ENCODE peak calls at places on chromosomes 3 and 15, in seven cellular contexts. J, X, B, C, G, E and K are unnamed samples.

GRCh38 chr15:64507293-64507802 is 47.0 kb downstream of the ZNF609 start:
- DNase-seq in C (peak), E (peak), J (no peak), X (peak), B (peak), G (no peak), K (peak)

GRCh38 chr3:136621628-136622027 is 130.6 kb downstream of the STAG1 start:
- DNase-seq in C (no peak), E (no peak), X (peak), B (no peak), G (no peak), J (no peak), K (peak)

GRCh38 chr3:156587767-156588069 is 32.8 kb upstream of the SSR3 start:
- DNase-seq in G (no peak), B (no peak), X (no peak), C (no peak), J (no peak), E (no peak), K (no peak)

GRCh38 chr3:157134620-157135191 is 25.2 kb downstream of the CCNL1 start:
- DNase-seq in B (no peak), C (no peak), J (no peak), E (peak), X (peak), G (no peak), K (no peak)

GRCh38 chr15:96181873-96182301 is 148.6 kb upstream of the NR2F2 start:
- DNase-seq in B (peak), E (peak), X (peak), G (no peak), J (no peak), C (no peak), K (peak)

GRCh38 chr3:134294302-134294925 is 43.8 kb upstream of the RYK start:
- DNase-seq in B (no peak), G (no peak), C (no peak), X (no peak), E (no peak), J (no peak), K (no peak)

GRCh38 chr3:30269751-30270445 is 336.5 kb upstream of the TGFBR2 start:
- DNase-seq in G (no peak), X (no peak), J (no peak), C (no peak), B (no peak), E (no peak), K (no peak)

GRCh38 chr15:80779658-80780415 is 667 bp downstream of the CEMIP start:
- DNase-seq in X (no peak), E (no peak), B (peak), J (peak), C (peak), G (no peak), K (peak)

GRCh38 chr15:34514251-34514760 is 69.1 kb downstream of the GOLGA8B start:
- DNase-seq in G (peak), X (peak), E (no peak), C (peak), J (peak), B (peak), K (peak)

GRCh38 chr15:76439542-76439941 is 103.0 kb downstream of the ISL2 start:
- DNase-seq in B (no peak), C (no peak), X (no peak), J (peak), G (peak), E (no peak), K (no peak)

GRCh38 chr15:72173401-72173800 is 24.2 kb downstream of the GRAMD2A start:
- DNase-seq in X (no peak), E (no peak), J (no peak), G (no peak), B (no peak), C (no peak), K (no peak)

GRCh38 chr3:13890377-13891016 is 10.6 kb upstream of the WNT7A start:
- DNase-seq in X (no peak), B (no peak), E (no peak), C (no peak), G (no peak), J (no peak), K (no peak)

GRCh38 chr3:72185549-72186484 is 400.9 kb upstream of the PROK2 start:
- DNase-seq in B (no peak), G (no peak), J (no peak), E (peak), C (no peak), X (peak), K (peak)

GRCh38 chr3:185940951-185941350 is 3.1 kb upstream of the TRA2B start:
- DNase-seq in G (no peak), C (no peak), X (no peak), J (no peak), B (no peak), E (no peak), K (no peak)

GRCh38 chr3:11556234-11556633 is 87.5 kb downstream of the VGLL4 start:
- DNase-seq in C (no peak), B (no peak), E (no peak), G (no peak), X (no peak), J (no peak), K (no peak)

GRCh38 chr15:49242820-49243219 is 72.8 kb downstream of the GALK2 start:
- DNase-seq in C (peak), B (no peak), X (peak), J (peak), G (no peak), E (no peak), K (peak)

GRCh38 chr15:35986072-35986666 is 440.2 kb upstream of the DPH6 start:
- DNase-seq in X (no peak), C (no peak), G (no peak), J (no peak), B (no peak), E (no peak), K (peak)

GRCh38 chr3:140270329-140270728 is 335.3 kb downstream of the CLSTN2 start:
- DNase-seq in C (no peak), B (no peak), G (no peak), E (no peak), J (no peak), X (no peak), K (no peak)

GRCh38 chr3:152021951-152022461 is 148.6 kb downstream of the SUCNR1 start:
- DNase-seq in E (no peak), C (no peak), G (no peak), X (peak), B (peak), J (no peak), K (no peak)

GRCh38 chr3:31043184-31043819 is 148.8 kb upstream of the GADL1 start:
- DNase-seq in G (no peak), E (no peak), C (no peak), X (peak), B (peak), J (no peak), K (peak)

GRCh38 chr3:38204599-38205471 is 39.5 kb downstream of the OXSR1 start:
- DNase-seq in E (no peak), G (no peak), B (no peak), C (no peak), J (no peak), X (no peak), K (no peak)

GRCh38 chr15:90037510-90037860 is 36.4 kb downstream of the ZNF710 start:
- DNase-seq in G (no peak), C (no peak), E (no peak), B (no peak), J (no peak), X (peak), K (peak)

GRCh38 chr15:74829500-74829899 is 3.1 kb downstream of the CPLX3 start:
- DNase-seq in X (peak), E (no peak), C (no peak), J (no peak), G (no peak), B (no peak), K (no peak)

GRCh38 chr15:75502360-75502759 is 50.9 kb upstream of the SIN3A start:
- DNase-seq in G (no peak), J (no peak), C (no peak), B (no peak), X (no peak), E (no peak), K (no peak)

GRCh38 chr15:63502843-63503738 is 1.3 kb upstream of the USP3 start:
- DNase-seq in C (peak), X (peak), B (no peak), E (peak), G (no peak), J (peak), K (peak)

GRCh38 chr3:178703268-178703975 is 167.2 kb downstream of the KCNMB2 start:
- DNase-seq in X (peak), G (no peak), E (no peak), C (no peak), B (no peak), J (no peak), K (peak)

GRCh38 chr3:187738400-187739124 is 6.7 kb downstream of the BCL6 start:
- DNase-seq in G (peak), B (peak), J (peak), X (peak), C (peak), E (peak), K (peak)

GRCh38 chr3:127847236-127847720 is 25.0 kb upstream of the MGLL start:
- DNase-seq in G (no peak), E (no peak), X (no peak), J (no peak), C (no peak), B (no peak), K (no peak)

GRCh38 chr3:45997942-45998341 is 2.3 kb upstream of the FYCO1 start:
- DNase-seq in X (no peak), E (no peak), J (no peak), C (no peak), B (no peak), G (no peak), K (no peak)

GRCh38 chr3:32288819-32289218 is 50.3 kb downstream of the CMTM8 start:
- DNase-seq in X (no peak), J (no peak), E (no peak), C (no peak), G (no peak), B (no peak), K (no peak)

GRCh38 chr15:92952451-92952850 is 52.3 kb downstream of the CHD2 start:
- DNase-seq in C (no peak), J (no peak), X (no peak), E (no peak), B (no peak), G (no peak), K (no peak)

DNA sequence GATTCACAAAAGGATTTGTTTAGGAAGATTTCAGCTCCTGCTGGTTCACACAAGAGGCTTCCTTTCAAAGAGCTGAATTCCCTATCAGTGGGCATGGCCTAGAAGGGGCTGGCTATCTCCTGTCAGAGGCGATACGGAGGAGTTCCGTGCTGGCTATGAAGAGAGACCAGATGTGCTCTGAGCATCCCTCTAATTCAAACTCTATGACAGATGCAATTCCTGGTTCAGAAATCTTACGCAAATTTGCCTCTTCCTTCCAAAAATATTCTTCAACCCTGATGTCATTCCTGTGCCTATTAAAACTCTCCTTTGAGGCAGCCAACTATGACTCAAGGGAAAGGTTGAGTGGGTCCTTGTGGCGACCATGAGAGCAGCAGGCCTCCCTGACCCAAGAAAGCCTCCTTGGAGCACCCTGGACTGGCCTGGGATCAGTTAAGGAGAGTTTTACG is 139.3 kb upstream of the HES1 start:
- DNase-seq in B (no peak), E (no peak), C (peak), X (peak), J (peak), G (no peak), K (peak)
- H3K4me3 ChIP-seq in B (no peak), E (no peak), C (no peak), X (no peak), J (no peak), G (no peak), K (no peak)

GRCh38 chr3:40458473-40458872 is 1.3 kb downstream of the RPL14 start:
- DNase-seq in E (no peak), B (no peak), J (no peak), G (no peak), X (no peak), C (no peak), K (no peak)
- H3K4me3 ChIP-seq in E (peak), B (peak), J (peak), G (peak), X (peak), C (peak), K (peak)

GRCh38 chr15:59236394-59236793 is 29.8 kb downstream of the LDHAL6B start:
- DNase-seq in C (no peak), E (no peak), G (no peak), B (no peak), J (no peak), X (no peak), K (no peak)
- H3K4me3 ChIP-seq in C (no peak), E (no peak), G (no peak), B (no peak), J (no peak), X (no peak), K (no peak)

GRCh38 chr15:91346259-91346658 is 246.2 kb downstream of the SV2B start:
- DNase-seq in X (no peak), J (no peak), C (no peak), B (no peak), G (no peak), E (no peak), K (no peak)
- H3K4me3 ChIP-seq in X (no peak), J (no peak), C (no peak), B (no peak), G (no peak), E (no peak), K (no peak)

GRCh38 chr15:70470556-70471191 is 292.7 kb downstream of the UACA start:
- DNase-seq in B (no peak), X (no peak), C (no peak), G (no peak), E (no peak), J (no peak), K (no peak)
- H3K4me3 ChIP-seq in B (no peak), X (no peak), C (no peak), G (no peak), E (no peak), J (no peak), K (no peak)

GRCh38 chr3:123294296-123294938 is 92.7 kb downstream of the SEC22A start:
- DNase-seq in E (no peak), B (no peak), G (no peak), C (no peak), X (no peak), J (no peak), K (no peak)

GRCh38 chr3:123296836-123297626 is 95.3 kb downstream of the SEC22A start:
- DNase-seq in G (no peak), B (no peak), C (no peak), X (no peak), J (no peak), E (no peak), K (no peak)

GRCh38 chr3:123296261-123296660 is 94.5 kb downstream of the SEC22A start:
- DNase-seq in J (no peak), C (no peak), X (no peak), G (no peak), B (no peak), E (no peak), K (no peak)

GRCh38 chr3:123295171-123295900 is 93.6 kb downstream of the SEC22A start:
- DNase-seq in X (no peak), G (no peak), B (no peak), E (no peak), J (no peak), C (no peak), K (no peak)

DNA sequence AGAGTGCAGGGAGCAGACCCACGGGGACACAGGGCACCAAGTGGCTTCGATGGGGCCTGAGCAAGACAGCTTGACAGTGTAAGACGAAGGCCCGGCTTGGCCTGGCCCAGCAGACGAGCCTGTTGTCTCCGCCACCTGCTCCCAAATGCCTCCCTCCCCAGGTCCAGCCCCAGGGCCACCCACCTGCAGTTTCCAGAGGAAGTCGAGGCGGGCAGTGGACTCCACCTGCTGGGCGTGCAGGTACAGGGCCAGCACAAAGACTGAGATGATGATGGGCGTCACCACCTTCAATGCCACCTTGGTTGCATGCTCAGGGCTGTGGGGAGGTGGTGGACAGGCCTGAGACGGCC is 94.1 kb downstream of the SEC22A start:
- DNase-seq in C (no peak), J (no peak), X (no peak), B (no peak), G (no peak), E (no peak), K (no peak)
- H3K4me3 ChIP-seq in C (no peak), J (no peak), X (no peak), B (no peak), G (no peak), E (no peak), K (no peak)